ENCODE peak calls at places on chromosomes 16 and 17, in four cellular contexts. V is Panc1, Y is A673, W is HT1080. G is an unnamed sample.

GRCh38 chr17:74836691-74837467 is 22.8 kb downstream of the GRIN2C start:
- DNase-seq in V (no peak), W (no peak), Y (no peak), G (no peak)

GRCh38 chr16:19309178-19309577 is 23.6 kb downstream of the CLEC19A start:
- DNase-seq in W (no peak), V (no peak), Y (no peak), G (no peak)

GRCh38 chr17:73569758-73570319 is 74.4 kb downstream of the SDK2 start:
- DNase-seq in W (no peak), Y (no peak), V (no peak), G (no peak)

GRCh38 chr16:87297918-87298631 is 19.1 kb downstream of the C16orf95 start:
- DNase-seq in W (no peak), V (no peak), Y (peak), G (no peak)

GRCh38 chr17:77391668-77392375 is 251.1 kb downstream of the SEC14L1 start:
- DNase-seq in V (peak), Y (peak), W (peak), G (no peak)

GRCh38 chr17:44663095-44663494 is 6.8 kb downstream of the MEIOC start:
- DNase-seq in V (no peak), W (no peak), Y (no peak), G (no peak)

GRCh38 chr16:22014271-22014873 is 6.5 kb downstream of the MOSMO start:
- DNase-seq in Y (no peak), W (no peak), V (no peak), G (no peak)

GRCh38 chr17:78925662-78926555 is 722 bp upstream of the TIMP2 start:
- DNase-seq in Y (peak), W (no peak), V (no peak), G (no peak)

GRCh38 chr17:31825961-31826691 is 32.9 kb downstream of the COPRS start:
- DNase-seq in V (no peak), W (peak), Y (no peak), G (peak)

GRCh38 chr16:58186176-58186944 is 11.5 kb downstream of the CSNK2A2 start:
- DNase-seq in W (no peak), Y (no peak), V (no peak), G (no peak)

GRCh38 chr17:15341385-15341849 is at the start of gene TEKT3:
- DNase-seq in W (no peak), Y (no peak), V (no peak), G (no peak)

GRCh38 chr17:8955560-8955959 is 9.9 kb downstream of the PIK3R5 start:
- DNase-seq in Y (no peak), W (no peak), V (no peak), G (no peak)

GRCh38 chr16:8660841-8661301 is 13.5 kb upstream of the ABAT start:
- DNase-seq in V (peak), Y (peak), W (peak), G (no peak)